ENCODE peak calls at places on chromosome 15, in eight cellular contexts. X, O, J, N, B, U, M and G are unnamed samples.

GRCh38 chr15:48564690-48565089 is 80.8 kb downstream of the FBN1 start:
- DNase-seq in X (peak; percentile 31), O (no peak), J (no peak), N (no peak), B (no peak), U (no peak), M (no peak), G (no peak)

GRCh38 chr15:40266828-40267304 is 16.0 kb downstream of the ANKRD63 start:
- DNase-seq in X (peak; percentile 71), O (peak; percentile 18), J (no peak), N (no peak), B (no peak), U (peak; percentile 98), M (no peak), G (no peak)

GRCh38 chr15:87863152-87863551 is 393.4 kb downstream of the NTRK3 start:
- DNase-seq in X (peak; percentile 40), O (no peak), J (peak; percentile 39), N (no peak), B (no peak), U (no peak), M (no peak), G (no peak)

GRCh38 chr15:25481208-25481862 is 42.5 kb upstream of the UBE3A start:
- DNase-seq in X (peak; percentile 70), O (no peak), J (peak; percentile 58), N (no peak), B (no peak), U (no peak), M (peak; percentile 17), G (no peak)

GRCh38 chr15:67335534-67336222 is 81.1 kb downstream of the IQCH start:
- DNase-seq in X (no peak), O (no peak), J (no peak), N (no peak), B (no peak), U (no peak), M (no peak), G (no peak)

GRCh38 chr15:38671675-38672141 is 107.1 kb upstream of the RASGRP1 start:
- DNase-seq in X (no peak), O (no peak), J (no peak), N (peak; percentile 44), B (no peak), U (peak; percentile 7), M (no peak), G (no peak)

GRCh38 chr15:52360229-52361203 is 64.9 kb upstream of the MYO5C start:
- DNase-seq in X (no peak), O (peak; percentile 49), J (peak; percentile 6), N (no peak), B (no peak), U (no peak), M (no peak), G (no peak)

GRCh38 chr15:78810377-78811123 is 714 bp downstream of the ADAMTS7 start:
- DNase-seq in X (peak; percentile 74), O (no peak), J (peak; percentile 57), N (peak; percentile 14), B (peak; percentile 76), U (peak; percentile 26), M (peak; percentile 81), G (peak; percentile 59)

GRCh38 chr15:38145671-38146111 is 106.9 kb upstream of the SPRED1 start:
- DNase-seq in X (no peak), O (no peak), J (no peak), N (no peak), B (no peak), U (no peak), M (no peak), G (no peak)

GRCh38 chr15:35290301-35290721 is 205.2 kb upstream of the NANOGP8 start:
- DNase-seq in X (no peak), O (no peak), J (no peak), N (no peak), B (no peak), U (no peak), M (no peak), G (no peak)

GRCh38 chr15:42012241-42012640 is 8.6 kb downstream of the PLA2G4E start:
- DNase-seq in X (no peak), O (no peak), J (no peak), N (no peak), B (no peak), U (no peak), M (no peak), G (no peak)

GRCh38 chr15:33526532-33526931 is 215.8 kb downstream of the RYR3 start:
- DNase-seq in X (no peak), O (no peak), J (no peak), N (no peak), B (no peak), U (no peak), M (no peak), G (no peak)

GRCh38 chr15:62647195-62647865 is 395.2 kb upstream of the TPM1 start:
- DNase-seq in X (peak; percentile 50), O (peak; percentile 70), J (no peak), N (no peak), B (peak; percentile 32), U (peak; percentile 69), M (peak; percentile 78), G (no peak)

GRCh38 chr15:66702770-66703539 is 919 bp downstream of the SMAD6 start:
- DNase-seq in X (no peak), O (no peak), J (no peak), N (peak; percentile 15), B (peak; percentile 53), U (no peak), M (peak; percentile 64), G (peak; percentile 60)

GRCh38 chr15:85607842-85608241 is 186.9 kb downstream of the KLHL25 start:
- DNase-seq in X (no peak), O (peak; percentile 60), J (no peak), N (no peak), B (no peak), U (peak; percentile 81), M (peak; percentile 45), G (no peak)

GRCh38 chr15:77171568-77171967 is 100.7 kb upstream of the TSPAN3 start:
- DNase-seq in X (no peak), O (no peak), J (no peak), N (no peak), B (no peak), U (no peak), M (no peak), G (no peak)

GRCh38 chr15:50265620-50266019 is at the start of gene HDC:
- DNase-seq in X (no peak), O (no peak), J (peak; percentile 71), N (no peak), B (no peak), U (no peak), M (no peak), G (no peak)

GRCh38 chr15:38671003-38671382 is 106.4 kb upstream of the RASGRP1 start:
- DNase-seq in X (no peak), O (no peak), J (no peak), N (no peak), B (no peak), U (no peak), M (no peak), G (no peak)

GRCh38 chr15:42576776-42577175 is 1.4 kb downstream of the STARD9 start:
- DNase-seq in X (no peak), O (no peak), J (no peak), N (no peak), B (no peak), U (no peak), M (no peak), G (no peak)

GRCh38 chr15:44532689-44533088 is 4.3 kb upstream of the EIF3J start:
- DNase-seq in X (peak; percentile 23), O (no peak), J (no peak), N (no peak), B (no peak), U (peak; percentile 15), M (no peak), G (no peak)

GRCh38 chr15:74956648-74957300 is at the start of gene RPP25:
- DNase-seq in X (peak; percentile 87), O (no peak), J (peak; percentile 67), N (peak; percentile 82), B (peak; percentile 82), U (peak; percentile 67), M (peak; percentile 96), G (peak; percentile 88)

GRCh38 chr15:82111918-82112317 is 66.1 kb upstream of the MEX3B start:
- DNase-seq in X (no peak), O (no peak), J (no peak), N (no peak), B (no peak), U (no peak), M (no peak), G (no peak)

GRCh38 chr15:56693761-56694160 is 39.5 kb downstream of the ZNF280D start:
- DNase-seq in X (no peak), O (no peak), J (no peak), N (no peak), B (no peak), U (no peak), M (no peak), G (no peak)

GRCh38 chr15:65595960-65596359 is 15.0 kb downstream of the INTS14 start:
- DNase-seq in X (peak; percentile 42), O (peak; percentile 62), J (no peak), N (no peak), B (no peak), U (no peak), M (peak; percentile 64), G (no peak)

GRCh38 chr15:75758071-75758872 is 45.6 kb upstream of the CSPG4 start:
- DNase-seq in X (peak; percentile 98), O (peak; percentile 57), J (peak; percentile 83), N (peak; percentile 74), B (peak; percentile 90), U (peak; percentile 86), M (peak; percentile 99), G (peak; percentile 82)

GRCh38 chr15:31145271-31145911 is 43.9 kb upstream of the TRPM1 start:
- DNase-seq in X (peak; percentile 32), O (no peak), J (no peak), N (no peak), B (no peak), U (peak; percentile 8), M (no peak), G (no peak)

GRCh38 chr15:63938486-63939061 is 104.8 kb upstream of the HERC1 start:
- DNase-seq in X (no peak), O (peak; percentile 33), J (no peak), N (peak; percentile 36), B (no peak), U (no peak), M (no peak), G (no peak)

GRCh38 chr15:31337352-31338031 is 10.9 kb downstream of the KLF13 start:
- DNase-seq in X (no peak), O (no peak), J (no peak), N (no peak), B (no peak), U (no peak), M (no peak), G (no peak)

GRCh38 chr15:31273258-31273941 is 53.2 kb upstream of the KLF13 start:
- DNase-seq in X (no peak), O (no peak), J (no peak), N (no peak), B (no peak), U (no peak), M (no peak), G (peak; percentile 43)

GRCh38 chr15:40873625-40874561 is at the start of gene RHOV:
- DNase-seq in X (peak; percentile 92), O (no peak), J (peak; percentile 48), N (peak; percentile 65), B (peak; percentile 66), U (peak; percentile 29), M (peak; percentile 94), G (peak; percentile 78)

GRCh38 chr15:88447741-88448140 is 19.4 kb downstream of the MRPL46 start:
- DNase-seq in X (no peak), O (no peak), J (no peak), N (no peak), B (no peak), U (no peak), M (no peak), G (no peak)

GRCh38 chr15:62506217-62506805 is 341.2 kb upstream of the C2CD4B start:
- DNase-seq in X (peak; percentile 37), O (no peak), J (no peak), N (no peak), B (no peak), U (peak; percentile 90), M (no peak), G (no peak)

GRCh38 chr15:27660676-27661075 is 438.4 kb downstream of the OCA2 start:
- DNase-seq in X (no peak), O (no peak), J (no peak), N (no peak), B (no peak), U (no peak), M (no peak), G (no peak)

GRCh38 chr15:57527382-57528091 is 64.2 kb upstream of the MYZAP start:
- DNase-seq in X (peak; percentile 95), O (peak; percentile 72), J (peak; percentile 71), N (no peak), B (peak; percentile 54), U (peak; percentile 72), M (peak; percentile 72), G (no peak)